ENCODE peak calls at places on chromosome 4, in four cellular contexts. F, V, W and Y are unnamed samples. For H3K27me3, the result is how much of the 10 kb centered on the place peaks cover.

GRCh38 chr4:153809307-153809706 is 20.4 kb upstream of the SFRP2 start:
- DNase-seq in F (no peak), V (no peak), W (no peak), Y (no peak)

GRCh38 chr4:183858011-183858615 is 47.0 kb upstream of the STOX2 start:
- DNase-seq in F (no peak), V (no peak), W (no peak), Y (no peak)

GRCh38 chr4:62342346-62342745 is 1142.2 kb downstream of the ADGRL3 start:
- DNase-seq in F (no peak), V (no peak), W (no peak), Y (no peak)

GRCh38 chr4:23235613-23236390 is 543.1 kb downstream of the GBA3 start:
- DNase-seq in F (no peak), V (peak), W (no peak), Y (no peak)

GRCh38 chr4:95165926-95166524 is 382.7 kb downstream of the UNC5C start:
- DNase-seq in F (peak), V (peak), W (no peak), Y (peak)

GRCh38 chr4:167956676-167957075 is 135.7 kb upstream of the ANXA10 start:
- DNase-seq in F (no peak), V (peak), W (no peak), Y (peak)

GRCh38 chr4:2255501-2256155 is 6.3 kb downstream of the MXD4 start:
- DNase-seq in F (peak), V (peak), W (peak), Y (no peak)

GRCh38 chr4:161249779-161250440 is 913.9 kb downstream of the FSTL5 start:
- DNase-seq in F (no peak), V (no peak), W (no peak), Y (no peak)

GRCh38 chr4:95637047-95637600 is 88.4 kb upstream of the UNC5C start:
- DNase-seq in F (no peak), V (peak), W (no peak), Y (no peak)

GRCh38 chr4:169017971-169018370 is 7.9 kb upstream of the CBR4 start:
- DNase-seq in F (no peak), V (no peak), W (no peak), Y (no peak)

GRCh38 chr4:187236491-187236890 is 512.8 kb upstream of the FAT1 start:
- DNase-seq in F (no peak), V (peak), W (no peak), Y (peak)

GRCh38 chr4:1174941-1175634 is 2.7 kb upstream of the SPON2 start:
- DNase-seq in F (no peak), V (no peak), W (no peak), Y (no peak)

GRCh38 chr4:110532901-110533589 is 57.1 kb downstream of the ENPEP start:
- DNase-seq in F (no peak), V (peak), W (no peak), Y (no peak)

GRCh38 chr4:1233641-1234277 is 15.2 kb downstream of the CTBP1 start:
- DNase-seq in F (peak), V (no peak), W (peak), Y (no peak)

GRCh38 chr4:186149872-186150271 is 41.5 kb upstream of the CYP4V2 start:
- DNase-seq in F (peak), V (no peak), W (no peak), Y (no peak)

GRCh38 chr4:29708473-29708872 is 1011.7 kb upstream of the PCDH7 start:
- DNase-seq in F (no peak), V (peak), W (no peak), Y (no peak)

GRCh38 chr4:88672987-88673386 is 24.6 kb downstream of the NAP1L5 start:
- DNase-seq in F (no peak), V (peak), W (no peak), Y (no peak)

GRCh38 chr4:182089326-182089725 is 153.9 kb upstream of the TENM3 start:
- DNase-seq in F (no peak), V (no peak), W (no peak), Y (no peak)

GRCh38 chr4:109921384-109921808 is 8.7 kb downstream of the EGF start:
- DNase-seq in F (peak), V (peak), W (no peak), Y (peak)

GRCh38 chr4:103498161-103499070 is 221.4 kb downstream of the TACR3 start:
- DNase-seq in F (no peak), V (peak), W (no peak), Y (peak)

GRCh38 chr4:128177376-128177959 is 110.1 kb downstream of the PGRMC2 start:
- DNase-seq in F (no peak), V (peak), W (no peak), Y (no peak)

GRCh38 chr4:106370214-106370613 is 1.6 kb upstream of the GIMD1 start:
- DNase-seq in F (no peak), V (no peak), W (no peak), Y (no peak)

GRCh38 chr4:22389240-22389871 is 126.5 kb downstream of the ADGRA3 start:
- DNase-seq in F (peak), V (peak), W (peak), Y (peak)

GRCh38 chr4:70559216-70559830 is 32.7 kb upstream of the AMBN start:
- DNase-seq in F (peak), V (peak), W (peak), Y (no peak)

GRCh38 chr4:39614487-39615162 is 24.0 kb downstream of the SMIM14 start:
- DNase-seq in F (no peak), V (peak), W (no peak), Y (no peak)

GRCh38 chr4:124936427-124936826 is 223.9 kb upstream of the ANKRD50 start:
- DNase-seq in F (no peak), V (peak), W (no peak), Y (no peak)

GRCh38 chr4:187235456-187236170 is 512.0 kb upstream of the FAT1 start:
- DNase-seq in F (no peak), V (peak), W (no peak), Y (peak)

GRCh38 chr4:127249066-127249766 is 383.5 kb upstream of the INTU start:
- DNase-seq in F (no peak), V (peak), W (no peak), Y (no peak)

GRCh38 chr4:177441061-177441802 is 1.0 kb downstream of the AGA start:
- DNase-seq in F (no peak), V (peak), W (no peak), Y (no peak)

GRCh38 chr4:40209401-40209800 is 12.6 kb downstream of the RHOH start:
- DNase-seq in F (no peak), V (no peak), W (no peak), Y (no peak)

GRCh38 chr4:140426610-140427103 is 791 bp downstream of the CLGN start:
- DNase-seq in F (no peak), V (no peak), W (peak), Y (no peak)

GRCh38 chr4:102252171-102252570 is 93.1 kb downstream of the SLC39A8 start:
- DNase-seq in F (no peak), V (no peak), W (no peak), Y (no peak)

GRCh38 chr4:53196872-53197759 is 168.7 kb downstream of the SCFD2 start:
- DNase-seq in F (no peak), V (peak), W (no peak), Y (no peak)

GRCh38 chr4:148116971-148117370 is 325.2 kb downstream of the NR3C2 start:
- DNase-seq in F (no peak), V (no peak), W (no peak), Y (no peak)

GRCh38 chr4:110510955-110511544 is 35.1 kb downstream of the ENPEP start:
- DNase-seq in F (no peak), V (peak), W (no peak), Y (peak)

GRCh38 chr4:14222630-14223029 is 595.1 kb upstream of the BOD1L1 start:
- DNase-seq in F (no peak), V (peak), W (no peak), Y (no peak)

GRCh38 chr4:173169428-173170209 is 1.0 kb downstream of the GALNT7 start:
- DNase-seq in F (peak), V (peak), W (peak), Y (peak)

GRCh38 chr4:95409127-95409526 is 139.6 kb downstream of the UNC5C start:
- DNase-seq in F (no peak), V (peak), W (no peak), Y (no peak)

GRCh38 chr4:176654565-176655216 is 138.0 kb downstream of the VEGFC start:
- DNase-seq in F (no peak), V (peak), W (no peak), Y (no peak)

GRCh38 chr4:139076016-139076744 is 60.6 kb downstream of the NOCT start:
- DNase-seq in F (no peak), V (peak), W (no peak), Y (no peak)
- H3K27ac ChIP-seq in F (no peak), V (no peak), W (no peak), Y (no peak)

GRCh38 chr4:6561706-6562371 is 13.2 kb upstream of the MAN2B2 start:
- DNase-seq in F (no peak), V (no peak), W (no peak), Y (no peak)
- H3K27me3 ChIP-seq in F (under half), V (under half), W (under half), Y (under half)

GRCh38 chr4:159256037-159256436 is 153.2 kb downstream of the RAPGEF2 start:
- DNase-seq in F (no peak), V (no peak), W (no peak), Y (no peak)

GRCh38 chr4:159248383-159249178 is 145.7 kb downstream of the RAPGEF2 start:
- DNase-seq in F (no peak), V (peak), W (no peak), Y (no peak)

GRCh38 chr4:159250751-159251325 is 148.0 kb downstream of the RAPGEF2 start:
- DNase-seq in F (no peak), V (no peak), W (no peak), Y (no peak)

DNA sequence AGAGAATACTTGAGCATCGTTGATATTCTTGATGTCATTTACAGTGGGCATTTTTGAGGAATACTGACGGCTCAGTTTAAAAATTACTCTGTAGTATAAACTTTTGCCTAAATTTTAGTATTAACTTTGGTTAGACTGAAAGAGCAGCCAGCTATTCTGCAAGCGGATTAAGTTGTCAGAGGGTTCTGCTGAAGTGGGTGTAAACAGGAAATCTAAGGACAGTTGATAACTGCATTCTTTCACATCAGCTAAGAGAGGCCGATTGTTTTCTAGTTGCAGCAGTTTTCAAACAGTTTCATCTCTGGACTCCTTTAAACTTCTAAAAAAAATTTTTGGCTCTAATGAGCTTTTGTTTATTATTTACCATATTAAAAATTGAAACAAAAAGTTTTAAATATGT is 149.6 kb downstream of the RAPGEF2 start:
- DNase-seq in F (no peak), V (no peak), W (no peak), Y (no peak)
- H3K27ac ChIP-seq in F (no peak), V (no peak), W (no peak), Y (peak)

DNA sequence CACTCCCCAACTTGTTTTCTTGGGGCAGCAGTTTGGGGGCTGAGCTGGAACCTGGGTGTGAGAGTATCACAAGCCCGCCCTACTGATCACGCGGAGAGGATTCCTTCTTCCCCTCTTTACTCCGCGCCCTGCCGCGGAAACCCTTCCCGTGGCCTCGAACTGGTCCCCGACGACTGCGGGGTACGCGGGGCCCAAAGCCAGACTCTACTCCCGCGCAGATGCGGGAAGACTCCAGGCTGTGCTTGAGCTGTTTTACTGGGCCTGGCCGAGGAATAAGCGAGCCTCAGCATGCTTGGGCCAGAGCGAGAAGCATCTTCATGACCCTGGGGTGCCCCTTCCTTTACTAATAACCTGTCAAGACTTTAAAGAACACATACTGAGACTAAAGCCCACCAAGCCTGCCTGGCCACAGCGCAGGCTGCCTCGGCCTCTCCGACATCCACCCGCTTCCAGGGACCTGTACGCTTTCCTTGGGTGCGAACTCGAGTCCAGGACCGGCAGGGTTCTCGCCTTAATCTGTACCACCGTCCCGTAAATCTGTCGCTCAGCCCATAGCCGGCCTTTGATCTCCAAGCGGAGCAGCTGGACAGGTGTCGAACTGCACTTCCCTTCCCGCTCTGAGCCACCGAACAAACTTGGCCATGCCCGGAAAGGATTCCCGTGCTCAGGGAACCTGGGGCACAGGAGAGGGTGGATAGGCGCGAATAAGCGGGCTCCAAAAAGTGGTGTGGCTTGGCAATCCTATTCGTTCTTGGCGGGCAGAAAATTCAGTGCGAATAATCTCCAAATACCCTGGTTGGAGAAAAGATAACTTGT is 55.0 kb upstream of the TMEM33 start:
- DNase-seq in F (no peak), V (no peak), W (peak), Y (no peak)
- H3K27me3 ChIP-seq in F (under half), V (half or more), W (under half), Y (under half)

DNA sequence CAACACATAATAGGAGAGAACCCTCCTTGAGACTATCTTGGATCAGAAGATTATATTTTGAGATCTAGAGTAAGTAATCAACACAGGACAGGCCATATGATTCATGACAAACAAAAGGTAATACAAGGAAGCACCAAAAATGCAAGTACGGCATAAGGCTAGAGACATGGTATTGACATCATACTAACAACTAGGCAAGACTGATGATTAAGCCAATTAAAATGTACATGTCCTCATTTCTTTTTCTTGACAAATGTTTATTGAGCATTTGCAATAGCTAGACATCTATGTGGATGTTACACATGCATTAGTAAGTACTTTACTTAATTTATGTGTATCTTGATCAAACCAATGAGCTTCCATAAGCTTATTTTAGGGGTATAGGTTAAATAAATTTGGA is 695.7 kb upstream of the GALNTL6 start:
- DNase-seq in F (no peak), V (no peak), W (no peak), Y (no peak)
- H3K27ac ChIP-seq in F (no peak), V (no peak), W (no peak), Y (no peak)